ENCODE peak calls at places on chromosomes 7 and 10, in four cellular contexts. One of them, this sample, is unnamed.

GRCh38 chr7:112202819-112203218 is 3.4 kb downstream of the DOCK4 start:
- DNase-seq in left ventricle myocardium superior: peak
- DNase-seq in substantia nigra: no peak
- DNase-seq in ELF-1: no peak
- DNase-seq in this sample: no peak

GRCh38 chr7:36583318-36583717 is 141.0 kb downstream of the AOAH start:
- DNase-seq in ELF-1: no peak
- DNase-seq in substantia nigra: no peak
- DNase-seq in left ventricle myocardium superior: no peak
- DNase-seq in this sample: no peak

GRCh38 chr7:23474098-23474828 is 4.0 kb upstream of the IGF2BP3 start:
- DNase-seq in substantia nigra: no peak
- DNase-seq in left ventricle myocardium superior: peak
- DNase-seq in ELF-1: peak
- DNase-seq in this sample: no peak

GRCh38 chr10:14173706-14174594 is 156.8 kb downstream of the FRMD4A start:
- DNase-seq in substantia nigra: no peak
- DNase-seq in left ventricle myocardium superior: no peak
- DNase-seq in ELF-1: peak
- DNase-seq in this sample: peak

GRCh38 chr10:122140941-122141623 is 130.0 kb upstream of the BTBD16 start:
- DNase-seq in substantia nigra: no peak
- DNase-seq in left ventricle myocardium superior: peak
- DNase-seq in ELF-1: peak
- DNase-seq in this sample: no peak

GRCh38 chr7:79308176-79308575 is 145.3 kb downstream of the MAGI2 start:
- DNase-seq in substantia nigra: no peak
- DNase-seq in ELF-1: no peak
- DNase-seq in left ventricle myocardium superior: no peak
- DNase-seq in this sample: no peak

GRCh38 chr7:158109364-158110033 is 478.1 kb downstream of the PTPRN2 start:
- DNase-seq in substantia nigra: no peak
- DNase-seq in left ventricle myocardium superior: no peak
- DNase-seq in ELF-1: no peak
- DNase-seq in this sample: no peak

GRCh38 chr10:4215485-4215884 is 430.5 kb upstream of the KLF6 start:
- DNase-seq in substantia nigra: no peak
- DNase-seq in ELF-1: no peak
- DNase-seq in left ventricle myocardium superior: no peak
- DNase-seq in this sample: no peak

GRCh38 chr10:11776080-11776479 is 33.9 kb downstream of the ECHDC3 start:
- DNase-seq in ELF-1: no peak
- DNase-seq in substantia nigra: no peak
- DNase-seq in left ventricle myocardium superior: no peak
- DNase-seq in this sample: no peak

GRCh38 chr10:26156019-26156418 is 60.6 kb upstream of the GAD2 start:
- DNase-seq in ELF-1: no peak
- DNase-seq in substantia nigra: no peak
- DNase-seq in left ventricle myocardium superior: no peak
- DNase-seq in this sample: no peak

GRCh38 chr7:8184241-8184640 is 77.7 kb downstream of the ICA1 start:
- DNase-seq in left ventricle myocardium superior: no peak
- DNase-seq in ELF-1: no peak
- DNase-seq in substantia nigra: no peak
- DNase-seq in this sample: no peak